ENCODE peak calls at places on chromosome 9, in six cellular contexts. One of them, this sample, is unnamed.

GRCh38 chr9:122378236-122378635 is 7.4 kb downstream of the PTGS1 start:
- DNase-seq in vagina: no peak
- DNase-seq in heart right ventricle: no peak
- DNase-seq in amniotic stem cell: no peak
- DNase-seq in T-helper 9 cell: no peak
- DNase-seq in NCI-H2107: no peak
- DNase-seq in this sample: no peak

GRCh38 chr9:104748359-104749031 is 1.0 kb downstream of the NIPSNAP3A start:
- DNase-seq in vagina: no peak
- DNase-seq in heart right ventricle: no peak
- DNase-seq in amniotic stem cell: peak; percentile 30
- DNase-seq in T-helper 9 cell: no peak
- DNase-seq in NCI-H2107: no peak
- DNase-seq in this sample: no peak

GRCh38 chr9:100426532-100427365 is at the start of gene MSANTD3:
- DNase-seq in vagina: no peak
- DNase-seq in heart right ventricle: peak; percentile 73
- DNase-seq in amniotic stem cell: peak; percentile 54
- DNase-seq in T-helper 9 cell: peak; percentile 39
- DNase-seq in NCI-H2107: peak; percentile 59
- DNase-seq in this sample: peak; percentile 57

GRCh38 chr9:129557192-129558036 is 63.5 kb downstream of the C9orf50 start:
- DNase-seq in vagina: no peak
- DNase-seq in heart right ventricle: no peak
- DNase-seq in amniotic stem cell: no peak
- DNase-seq in T-helper 9 cell: no peak
- DNase-seq in NCI-H2107: no peak
- DNase-seq in this sample: peak; percentile 98

GRCh38 chr9:6565312-6565711 is 80.2 kb downstream of the GLDC start:
- DNase-seq in vagina: no peak
- DNase-seq in heart right ventricle: no peak
- DNase-seq in amniotic stem cell: no peak
- DNase-seq in T-helper 9 cell: no peak
- DNase-seq in NCI-H2107: no peak
- DNase-seq in this sample: no peak

GRCh38 chr9:136862849-136863622 is 3.1 kb downstream of the EDF1 start:
- DNase-seq in vagina: no peak
- DNase-seq in heart right ventricle: no peak
- DNase-seq in amniotic stem cell: no peak
- DNase-seq in T-helper 9 cell: no peak
- DNase-seq in NCI-H2107: no peak
- DNase-seq in this sample: no peak

GRCh38 chr9:112489876-112490661 is 3.4 kb downstream of the KIAA1958 start:
- DNase-seq in vagina: no peak
- DNase-seq in heart right ventricle: no peak
- DNase-seq in amniotic stem cell: no peak
- DNase-seq in T-helper 9 cell: no peak
- DNase-seq in NCI-H2107: no peak
- DNase-seq in this sample: no peak

GRCh38 chr9:16012621-16013020 is 459.8 kb downstream of the CCDC171 start:
- DNase-seq in vagina: no peak
- DNase-seq in heart right ventricle: no peak
- DNase-seq in amniotic stem cell: no peak
- DNase-seq in T-helper 9 cell: no peak
- DNase-seq in NCI-H2107: no peak
- DNase-seq in this sample: no peak

GRCh38 chr9:115524467-115525059 is 406.6 kb upstream of the TNC start:
- DNase-seq in vagina: no peak
- DNase-seq in heart right ventricle: no peak
- DNase-seq in amniotic stem cell: peak; percentile 56
- DNase-seq in T-helper 9 cell: no peak
- DNase-seq in NCI-H2107: no peak
- DNase-seq in this sample: no peak

GRCh38 chr9:125214186-125214585 is 13.8 kb downstream of the RABEPK start:
- DNase-seq in vagina: no peak
- DNase-seq in heart right ventricle: no peak
- DNase-seq in amniotic stem cell: no peak
- DNase-seq in T-helper 9 cell: no peak
- DNase-seq in NCI-H2107: no peak
- DNase-seq in this sample: no peak

GRCh38 chr9:124015661-124016131 is 4.1 kb downstream of the LHX2 start:
- DNase-seq in vagina: no peak
- DNase-seq in heart right ventricle: no peak
- DNase-seq in amniotic stem cell: no peak
- DNase-seq in T-helper 9 cell: no peak
- DNase-seq in NCI-H2107: no peak
- DNase-seq in this sample: no peak

GRCh38 chr9:26260238-26260637 is 582.0 kb upstream of the TUSC1 start:
- DNase-seq in vagina: no peak
- DNase-seq in heart right ventricle: no peak
- DNase-seq in amniotic stem cell: no peak
- DNase-seq in T-helper 9 cell: no peak
- DNase-seq in NCI-H2107: no peak
- DNase-seq in this sample: no peak

GRCh38 chr9:114805670-114806551 is at the start of gene TNFSF15:
- DNase-seq in vagina: no peak
- DNase-seq in heart right ventricle: peak; percentile 9
- DNase-seq in amniotic stem cell: no peak
- DNase-seq in T-helper 9 cell: no peak
- DNase-seq in NCI-H2107: peak; percentile 32
- DNase-seq in this sample: peak; percentile 74

GRCh38 chr9:134299883-134300282 is 26.4 kb upstream of the RXRA start:
- DNase-seq in vagina: no peak
- DNase-seq in heart right ventricle: peak; percentile 15
- DNase-seq in amniotic stem cell: no peak
- DNase-seq in T-helper 9 cell: no peak
- DNase-seq in NCI-H2107: no peak
- DNase-seq in this sample: no peak

GRCh38 chr9:130825051-130825651 is 9.9 kb upstream of the ABL1 start:
- DNase-seq in vagina: no peak
- DNase-seq in heart right ventricle: no peak
- DNase-seq in amniotic stem cell: no peak
- DNase-seq in T-helper 9 cell: no peak
- DNase-seq in NCI-H2107: no peak
- DNase-seq in this sample: peak; percentile 66

GRCh38 chr9:113375057-113376023 is 1.4 kb downstream of the HDHD3 start:
- DNase-seq in vagina: no peak
- DNase-seq in heart right ventricle: no peak
- DNase-seq in amniotic stem cell: no peak
- DNase-seq in T-helper 9 cell: no peak
- DNase-seq in NCI-H2107: no peak
- DNase-seq in this sample: no peak

GRCh38 chr9:128321879-128322341 is 337 bp downstream of the TRUB2 start:
- DNase-seq in vagina: no peak
- DNase-seq in heart right ventricle: no peak
- DNase-seq in amniotic stem cell: no peak
- DNase-seq in T-helper 9 cell: no peak
- DNase-seq in NCI-H2107: no peak
- DNase-seq in this sample: no peak

GRCh38 chr9:126650404-126650804 is 36.7 kb downstream of the LMX1B start:
- DNase-seq in vagina: no peak
- DNase-seq in heart right ventricle: no peak
- DNase-seq in amniotic stem cell: no peak
- DNase-seq in T-helper 9 cell: no peak
- DNase-seq in NCI-H2107: no peak
- DNase-seq in this sample: no peak

GRCh38 chr9:135526089-135526729 is 5.0 kb downstream of the LCN1 start:
- DNase-seq in vagina: no peak
- DNase-seq in heart right ventricle: no peak
- DNase-seq in amniotic stem cell: no peak
- DNase-seq in T-helper 9 cell: no peak
- DNase-seq in NCI-H2107: no peak
- DNase-seq in this sample: peak; percentile 15

GRCh38 chr9:126621056-126621918 is 7.6 kb downstream of the LMX1B start:
- DNase-seq in vagina: no peak
- DNase-seq in heart right ventricle: no peak
- DNase-seq in amniotic stem cell: no peak
- DNase-seq in T-helper 9 cell: no peak
- DNase-seq in NCI-H2107: no peak
- DNase-seq in this sample: no peak

GRCh38 chr9:93237535-93237934 is 53.6 kb downstream of the WNK2 start:
- DNase-seq in vagina: no peak
- DNase-seq in heart right ventricle: no peak
- DNase-seq in amniotic stem cell: no peak
- DNase-seq in T-helper 9 cell: no peak
- DNase-seq in NCI-H2107: no peak
- DNase-seq in this sample: no peak

GRCh38 chr9:105132576-105132975 is 111.9 kb upstream of the SLC44A1 start:
- DNase-seq in vagina: no peak
- DNase-seq in heart right ventricle: no peak
- DNase-seq in amniotic stem cell: peak; percentile 27
- DNase-seq in T-helper 9 cell: no peak
- DNase-seq in NCI-H2107: no peak
- DNase-seq in this sample: no peak

GRCh38 chr9:27528278-27528885 is 1.2 kb downstream of the MOB3B start:
- DNase-seq in vagina: no peak
- DNase-seq in heart right ventricle: peak; percentile 69
- DNase-seq in amniotic stem cell: no peak
- DNase-seq in T-helper 9 cell: peak; percentile 24
- DNase-seq in NCI-H2107: no peak
- DNase-seq in this sample: peak; percentile 90

GRCh38 chr9:93531374-93531773 is 45.0 kb upstream of the PHF2 start:
- DNase-seq in vagina: no peak
- DNase-seq in heart right ventricle: no peak
- DNase-seq in amniotic stem cell: no peak
- DNase-seq in T-helper 9 cell: no peak
- DNase-seq in NCI-H2107: no peak
- DNase-seq in this sample: no peak

GRCh38 chr9:137454506-137455360 is 4.4 kb downstream of the NSMF start:
- DNase-seq in vagina: no peak
- DNase-seq in heart right ventricle: no peak
- DNase-seq in amniotic stem cell: no peak
- DNase-seq in T-helper 9 cell: peak; percentile 3
- DNase-seq in NCI-H2107: no peak
- DNase-seq in this sample: peak; percentile 84

GRCh38 chr9:17081351-17081750 is 53.5 kb upstream of the CNTLN start:
- DNase-seq in vagina: no peak
- DNase-seq in heart right ventricle: no peak
- DNase-seq in amniotic stem cell: no peak
- DNase-seq in T-helper 9 cell: no peak
- DNase-seq in NCI-H2107: no peak
- DNase-seq in this sample: no peak

GRCh38 chr9:94941211-94941875 is 214.8 kb downstream of the AOPEP start:
- DNase-seq in vagina: no peak
- DNase-seq in heart right ventricle: no peak
- DNase-seq in amniotic stem cell: no peak
- DNase-seq in T-helper 9 cell: no peak
- DNase-seq in NCI-H2107: no peak
- DNase-seq in this sample: no peak

GRCh38 chr9:6907772-6908381 is 150.1 kb downstream of the KDM4C start:
- DNase-seq in vagina: no peak
- DNase-seq in heart right ventricle: no peak
- DNase-seq in amniotic stem cell: no peak
- DNase-seq in T-helper 9 cell: no peak
- DNase-seq in NCI-H2107: no peak
- DNase-seq in this sample: no peak

GRCh38 chr9:136175745-136176290 is 29.1 kb downstream of the LHX3 start:
- DNase-seq in vagina: no peak
- DNase-seq in heart right ventricle: no peak
- DNase-seq in amniotic stem cell: no peak
- DNase-seq in T-helper 9 cell: no peak
- DNase-seq in NCI-H2107: no peak
- DNase-seq in this sample: no peak

GRCh38 chr9:73204910-73205309 is 53.2 kb downstream of the ANXA1 start:
- DNase-seq in vagina: no peak
- DNase-seq in heart right ventricle: no peak
- DNase-seq in amniotic stem cell: no peak
- DNase-seq in T-helper 9 cell: no peak
- DNase-seq in NCI-H2107: no peak
- DNase-seq in this sample: no peak

GRCh38 chr9:135230817-135231520 is 143.5 kb downstream of the OLFM1 start:
- DNase-seq in vagina: no peak
- DNase-seq in heart right ventricle: no peak
- DNase-seq in amniotic stem cell: no peak
- DNase-seq in T-helper 9 cell: no peak
- DNase-seq in NCI-H2107: no peak
- DNase-seq in this sample: peak; percentile 37

GRCh38 chr9:78601957-78602565 is 305.1 kb downstream of the PSAT1 start:
- DNase-seq in vagina: no peak
- DNase-seq in heart right ventricle: no peak
- DNase-seq in amniotic stem cell: no peak
- DNase-seq in T-helper 9 cell: no peak
- DNase-seq in NCI-H2107: peak; percentile 73
- DNase-seq in this sample: no peak

GRCh38 chr9:77514886-77515711 is 133.0 kb downstream of the GNA14 start:
- DNase-seq in vagina: no peak
- DNase-seq in heart right ventricle: no peak
- DNase-seq in amniotic stem cell: no peak
- DNase-seq in T-helper 9 cell: no peak
- DNase-seq in NCI-H2107: no peak
- DNase-seq in this sample: no peak

GRCh38 chr9:97954550-97954989 is 16.6 kb upstream of the HEMGN start:
- DNase-seq in vagina: no peak
- DNase-seq in heart right ventricle: no peak
- DNase-seq in amniotic stem cell: no peak
- DNase-seq in T-helper 9 cell: peak; percentile 25
- DNase-seq in NCI-H2107: no peak
- DNase-seq in this sample: peak; percentile 80

GRCh38 chr9:134236001-134236421 is 71.6 kb upstream of the RNU6ATAC start:
- DNase-seq in vagina: no peak
- DNase-seq in heart right ventricle: no peak
- DNase-seq in amniotic stem cell: no peak
- DNase-seq in T-helper 9 cell: no peak
- DNase-seq in NCI-H2107: no peak
- DNase-seq in this sample: no peak

GRCh38 chr9:125608488-125609224 is 98.4 kb downstream of the MAPKAP1 start:
- DNase-seq in vagina: no peak
- DNase-seq in heart right ventricle: no peak
- DNase-seq in amniotic stem cell: no peak
- DNase-seq in T-helper 9 cell: no peak
- DNase-seq in NCI-H2107: no peak
- DNase-seq in this sample: no peak

GRCh38 chr9:4489919-4490704 is at the start of gene SLC1A1:
- DNase-seq in vagina: no peak
- DNase-seq in heart right ventricle: peak; percentile 67
- DNase-seq in amniotic stem cell: no peak
- DNase-seq in T-helper 9 cell: no peak
- DNase-seq in NCI-H2107: peak; percentile 4
- DNase-seq in this sample: peak; percentile 80

GRCh38 chr9:94613003-94613402 is 19.4 kb upstream of the FBP2 start:
- DNase-seq in vagina: no peak
- DNase-seq in heart right ventricle: no peak
- DNase-seq in amniotic stem cell: no peak
- DNase-seq in T-helper 9 cell: no peak
- DNase-seq in NCI-H2107: no peak
- DNase-seq in this sample: no peak

This sample was measured in H9.